ENCODE peak calls at places on chromosomes 2 and 18, in ten cellular contexts. One of them, this sample, is unnamed.

GRCh38 chr2:136243638-136244557 is 125.9 kb upstream of the CXCR4 start:
- DNase-seq in PC-3: no peak
- DNase-seq in A549: no peak
- DNase-seq in colonic mucosa: no peak
- DNase-seq in kidney epithelial cell: no peak
- DNase-seq in astrocyte of the spinal cord: no peak
- DNase-seq in cardiac fibroblast: no peak
- DNase-seq in HL-60: no peak
- DNase-seq in AG04449: no peak
- DNase-seq in fibroblast of lung: no peak
- DNase-seq in this sample: no peak

GRCh38 chr2:30730736-30731135 is 76.5 kb downstream of the CAPN13 start:
- DNase-seq in HL-60: no peak
- DNase-seq in PC-3: no peak
- DNase-seq in A549: no peak
- DNase-seq in cardiac fibroblast: no peak
- DNase-seq in AG04449: no peak
- DNase-seq in colonic mucosa: no peak
- DNase-seq in fibroblast of lung: no peak
- DNase-seq in kidney epithelial cell: no peak
- DNase-seq in astrocyte of the spinal cord: no peak
- DNase-seq in this sample: no peak

GRCh38 chr2:55888941-55889340 is 34.6 kb downstream of the EFEMP1 start:
- DNase-seq in PC-3: peak; percentile 17
- DNase-seq in AG04449: no peak
- DNase-seq in colonic mucosa: no peak
- DNase-seq in cardiac fibroblast: peak; percentile 68
- DNase-seq in HL-60: no peak
- DNase-seq in fibroblast of lung: peak; percentile 84
- DNase-seq in A549: no peak
- DNase-seq in kidney epithelial cell: no peak
- DNase-seq in astrocyte of the spinal cord: peak; percentile 43
- DNase-seq in this sample: peak; percentile 21

GRCh38 chr2:2662037-2662846 is 331.2 kb upstream of the MYT1L start:
- DNase-seq in PC-3: no peak
- DNase-seq in kidney epithelial cell: no peak
- DNase-seq in AG04449: no peak
- DNase-seq in astrocyte of the spinal cord: peak; percentile 7
- DNase-seq in cardiac fibroblast: no peak
- DNase-seq in colonic mucosa: peak; percentile 23
- DNase-seq in HL-60: no peak
- DNase-seq in A549: no peak
- DNase-seq in fibroblast of lung: peak; percentile 6
- DNase-seq in this sample: no peak

GRCh38 chr2:163652741-163653140 is 83.1 kb downstream of the FIGN start:
- DNase-seq in fibroblast of lung: no peak
- DNase-seq in cardiac fibroblast: no peak
- DNase-seq in A549: no peak
- DNase-seq in HL-60: no peak
- DNase-seq in astrocyte of the spinal cord: no peak
- DNase-seq in kidney epithelial cell: no peak
- DNase-seq in PC-3: no peak
- DNase-seq in colonic mucosa: no peak
- DNase-seq in AG04449: no peak
- DNase-seq in this sample: peak; percentile 12

GRCh38 chr2:48728827-48729226 is 26.7 kb downstream of the LHCGR start:
- DNase-seq in A549: no peak
- DNase-seq in astrocyte of the spinal cord: no peak
- DNase-seq in PC-3: no peak
- DNase-seq in fibroblast of lung: no peak
- DNase-seq in cardiac fibroblast: no peak
- DNase-seq in AG04449: no peak
- DNase-seq in colonic mucosa: no peak
- DNase-seq in kidney epithelial cell: no peak
- DNase-seq in HL-60: no peak
- DNase-seq in this sample: no peak

GRCh38 chr18:5710235-5710634 is 166.4 kb upstream of the EPB41L3 start:
- DNase-seq in astrocyte of the spinal cord: no peak
- DNase-seq in fibroblast of lung: no peak
- DNase-seq in A549: no peak
- DNase-seq in HL-60: no peak
- DNase-seq in colonic mucosa: no peak
- DNase-seq in cardiac fibroblast: no peak
- DNase-seq in kidney epithelial cell: no peak
- DNase-seq in AG04449: no peak
- DNase-seq in PC-3: no peak
- DNase-seq in this sample: no peak

GRCh38 chr2:23901966-23902942 is 24.7 kb downstream of the ATAD2B start:
- DNase-seq in fibroblast of lung: peak; percentile 65
- DNase-seq in PC-3: peak; percentile 87
- DNase-seq in colonic mucosa: no peak
- DNase-seq in HL-60: peak; percentile 14
- DNase-seq in kidney epithelial cell: no peak
- DNase-seq in A549: no peak
- DNase-seq in cardiac fibroblast: no peak
- DNase-seq in AG04449: no peak
- DNase-seq in astrocyte of the spinal cord: peak; percentile 22
- DNase-seq in this sample: peak; percentile 93

GRCh38 chr18:51807336-51807735 is 532.7 kb upstream of the DCC start:
- DNase-seq in colonic mucosa: no peak
- DNase-seq in fibroblast of lung: no peak
- DNase-seq in AG04449: no peak
- DNase-seq in astrocyte of the spinal cord: no peak
- DNase-seq in PC-3: no peak
- DNase-seq in A549: no peak
- DNase-seq in cardiac fibroblast: no peak
- DNase-seq in HL-60: no peak
- DNase-seq in kidney epithelial cell: no peak
- DNase-seq in this sample: no peak

GRCh38 chr18:26487437-26487836 is 60.9 kb downstream of the KCTD1 start:
- DNase-seq in PC-3: peak; percentile 81
- DNase-seq in astrocyte of the spinal cord: no peak
- DNase-seq in A549: peak; percentile 82
- DNase-seq in AG04449: no peak
- DNase-seq in HL-60: no peak
- DNase-seq in kidney epithelial cell: no peak
- DNase-seq in colonic mucosa: no peak
- DNase-seq in cardiac fibroblast: no peak
- DNase-seq in fibroblast of lung: peak; percentile 67
- DNase-seq in this sample: peak; percentile 98

GRCh38 chr2:221124542-221125235 is 447.4 kb downstream of the EPHA4 start:
- DNase-seq in kidney epithelial cell: no peak
- DNase-seq in PC-3: no peak
- DNase-seq in AG04449: no peak
- DNase-seq in A549: no peak
- DNase-seq in fibroblast of lung: peak; percentile 36
- DNase-seq in cardiac fibroblast: no peak
- DNase-seq in colonic mucosa: no peak
- DNase-seq in astrocyte of the spinal cord: no peak
- DNase-seq in HL-60: no peak
- DNase-seq in this sample: peak; percentile 74

GRCh38 chr2:167271941-167272340 is 383.7 kb downstream of the XIRP2 start:
- DNase-seq in fibroblast of lung: peak; percentile 29
- DNase-seq in HL-60: no peak
- DNase-seq in A549: no peak
- DNase-seq in colonic mucosa: no peak
- DNase-seq in astrocyte of the spinal cord: peak; percentile 24
- DNase-seq in PC-3: peak; percentile 10
- DNase-seq in cardiac fibroblast: no peak
- DNase-seq in kidney epithelial cell: no peak
- DNase-seq in AG04449: no peak
- DNase-seq in this sample: no peak

GRCh38 chr2:227204452-227204851 is 40.0 kb downstream of the COL4A3 start:
- DNase-seq in PC-3: no peak
- DNase-seq in astrocyte of the spinal cord: no peak
- DNase-seq in colonic mucosa: no peak
- DNase-seq in HL-60: no peak
- DNase-seq in A549: no peak
- DNase-seq in kidney epithelial cell: no peak
- DNase-seq in fibroblast of lung: no peak
- DNase-seq in AG04449: no peak
- DNase-seq in cardiac fibroblast: no peak
- DNase-seq in this sample: no peak

GRCh38 chr2:31523871-31524492 is 56.8 kb downstream of the SRD5A2 start:
- DNase-seq in HL-60: peak; percentile 48
- DNase-seq in fibroblast of lung: peak; percentile 25
- DNase-seq in PC-3: peak; percentile 86
- DNase-seq in cardiac fibroblast: peak; percentile 65
- DNase-seq in kidney epithelial cell: no peak
- DNase-seq in colonic mucosa: peak; percentile 74
- DNase-seq in AG04449: no peak
- DNase-seq in A549: peak; percentile 62
- DNase-seq in astrocyte of the spinal cord: peak; percentile 56
- DNase-seq in this sample: peak; percentile 42

GRCh38 chr2:207528980-207529329 is 807 bp upstream of the CREB1 start:
- DNase-seq in A549: peak; percentile 39
- DNase-seq in kidney epithelial cell: no peak
- DNase-seq in AG04449: no peak
- DNase-seq in PC-3: peak; percentile 46
- DNase-seq in HL-60: peak; percentile 38
- DNase-seq in cardiac fibroblast: peak; percentile 42
- DNase-seq in astrocyte of the spinal cord: peak; percentile 34
- DNase-seq in colonic mucosa: peak; percentile 49
- DNase-seq in fibroblast of lung: peak; percentile 44
- DNase-seq in this sample: no peak

GRCh38 chr18:1034971-1035370 is 130.3 kb downstream of the ADCYAP1 start:
- DNase-seq in HL-60: no peak
- DNase-seq in colonic mucosa: no peak
- DNase-seq in PC-3: no peak
- DNase-seq in fibroblast of lung: no peak
- DNase-seq in kidney epithelial cell: no peak
- DNase-seq in AG04449: no peak
- DNase-seq in cardiac fibroblast: no peak
- DNase-seq in A549: no peak
- DNase-seq in astrocyte of the spinal cord: no peak
- DNase-seq in this sample: no peak

GRCh38 chr18:8380926-8381325 is 228.3 kb upstream of the RAB12 start:
- DNase-seq in AG04449: no peak
- DNase-seq in PC-3: peak; percentile 18
- DNase-seq in HL-60: no peak
- DNase-seq in A549: no peak
- DNase-seq in cardiac fibroblast: no peak
- DNase-seq in kidney epithelial cell: no peak
- DNase-seq in fibroblast of lung: peak; percentile 77
- DNase-seq in colonic mucosa: no peak
- DNase-seq in astrocyte of the spinal cord: peak; percentile 26
- DNase-seq in this sample: no peak

GRCh38 chr2:106812377-106812776 is 73.6 kb downstream of the ST6GAL2 start:
- DNase-seq in PC-3: no peak
- DNase-seq in A549: no peak
- DNase-seq in HL-60: no peak
- DNase-seq in AG04449: no peak
- DNase-seq in colonic mucosa: no peak
- DNase-seq in cardiac fibroblast: peak; percentile 81
- DNase-seq in astrocyte of the spinal cord: peak; percentile 2
- DNase-seq in kidney epithelial cell: no peak
- DNase-seq in fibroblast of lung: peak; percentile 39
- DNase-seq in this sample: no peak
- H3K4me3 ChIP-seq in PC-3: no peak overlapping the region
- H3K4me3 ChIP-seq in A549: no peak overlapping the region
- H3K4me3 ChIP-seq in HL-60: no peak overlapping the region
- H3K4me3 ChIP-seq in AG04449: no peak overlapping the region
- H3K4me3 ChIP-seq in colonic mucosa: no peak overlapping the region
- H3K4me3 ChIP-seq in cardiac fibroblast: no peak overlapping the region
- H3K4me3 ChIP-seq in astrocyte of the spinal cord: no peak overlapping the region
- H3K4me3 ChIP-seq in kidney epithelial cell: no peak overlapping the region
- H3K4me3 ChIP-seq in fibroblast of lung: no peak overlapping the region
- H3K4me3 ChIP-seq in this sample: no peak overlapping the region

GRCh38 chr2:239269173-239269865 is 131.5 kb downstream of the HDAC4 start:
- DNase-seq in kidney epithelial cell: no peak
- DNase-seq in colonic mucosa: peak; percentile 50
- DNase-seq in cardiac fibroblast: no peak
- DNase-seq in astrocyte of the spinal cord: no peak
- DNase-seq in HL-60: no peak
- DNase-seq in fibroblast of lung: no peak
- DNase-seq in AG04449: no peak
- DNase-seq in PC-3: no peak
- DNase-seq in A549: no peak
- DNase-seq in this sample: no peak
- TF ChIP-seq CTCF in kidney epithelial cell: no peak
- TF ChIP-seq CTCF in colonic mucosa: peak; percentile 22
- TF ChIP-seq CTCF in cardiac fibroblast: no peak
- TF ChIP-seq CTCF in astrocyte of the spinal cord: no peak
- TF ChIP-seq CTCF in HL-60: no peak
- TF ChIP-seq CTCF in fibroblast of lung: no peak
- TF ChIP-seq CTCF in AG04449: no peak
- TF ChIP-seq CTCF in PC-3: no peak
- TF ChIP-seq CTCF in A549: no peak
- TF ChIP-seq CTCF in this sample: peak; percentile 34

GRCh38 chr2:43169987-43170732 is 56.2 kb downstream of the ZFP36L2 start:
- DNase-seq in colonic mucosa: peak; percentile 84
- DNase-seq in HL-60: peak; percentile 85
- DNase-seq in fibroblast of lung: no peak
- DNase-seq in A549: peak; percentile 64
- DNase-seq in cardiac fibroblast: no peak
- DNase-seq in kidney epithelial cell: no peak
- DNase-seq in AG04449: no peak
- DNase-seq in astrocyte of the spinal cord: no peak
- DNase-seq in PC-3: no peak
- DNase-seq in this sample: no peak

GRCh38 chr2:43168016-43168369 is 58.4 kb downstream of the ZFP36L2 start:
- DNase-seq in astrocyte of the spinal cord: no peak
- DNase-seq in A549: no peak
- DNase-seq in PC-3: no peak
- DNase-seq in kidney epithelial cell: no peak
- DNase-seq in fibroblast of lung: no peak
- DNase-seq in HL-60: no peak
- DNase-seq in colonic mucosa: no peak
- DNase-seq in cardiac fibroblast: no peak
- DNase-seq in AG04449: no peak
- DNase-seq in this sample: no peak

GRCh38 chr2:43171789-43172188 is 54.6 kb downstream of the ZFP36L2 start:
- DNase-seq in A549: no peak
- DNase-seq in PC-3: peak; percentile 42
- DNase-seq in AG04449: no peak
- DNase-seq in fibroblast of lung: peak; percentile 54
- DNase-seq in cardiac fibroblast: peak; percentile 67
- DNase-seq in kidney epithelial cell: no peak
- DNase-seq in astrocyte of the spinal cord: peak; percentile 74
- DNase-seq in HL-60: peak; percentile 28
- DNase-seq in colonic mucosa: peak; percentile 63
- DNase-seq in this sample: no peak

GRCh38 chr2:43170733-43171101 is 55.7 kb downstream of the ZFP36L2 start:
- DNase-seq in fibroblast of lung: no peak
- DNase-seq in kidney epithelial cell: no peak
- DNase-seq in AG04449: no peak
- DNase-seq in cardiac fibroblast: no peak
- DNase-seq in colonic mucosa: no peak
- DNase-seq in A549: no peak
- DNase-seq in astrocyte of the spinal cord: no peak
- DNase-seq in HL-60: no peak
- DNase-seq in PC-3: no peak
- DNase-seq in this sample: no peak

GRCh38 chr2:43169091-43169936 is 57.1 kb downstream of the ZFP36L2 start:
- DNase-seq in kidney epithelial cell: peak; percentile 49
- DNase-seq in cardiac fibroblast: no peak
- DNase-seq in PC-3: peak; percentile 70
- DNase-seq in AG04449: no peak
- DNase-seq in HL-60: peak; percentile 87
- DNase-seq in fibroblast of lung: no peak
- DNase-seq in colonic mucosa: peak; percentile 91
- DNase-seq in astrocyte of the spinal cord: no peak
- DNase-seq in A549: peak; percentile 75
- DNase-seq in this sample: peak; percentile 47
- H3K4me3 ChIP-seq in kidney epithelial cell: no peak overlapping the region
- H3K4me3 ChIP-seq in cardiac fibroblast: no peak overlapping the region
- H3K4me3 ChIP-seq in PC-3: peak overlapping the region; percentile 56
- H3K4me3 ChIP-seq in AG04449: no peak overlapping the region
- H3K4me3 ChIP-seq in HL-60: peak overlapping the region; percentile 13
- H3K4me3 ChIP-seq in fibroblast of lung: no peak overlapping the region
- H3K4me3 ChIP-seq in colonic mucosa: no peak overlapping the region
- H3K4me3 ChIP-seq in astrocyte of the spinal cord: no peak overlapping the region
- H3K4me3 ChIP-seq in A549: peak overlapping the region; percentile 1
- H3K4me3 ChIP-seq in this sample: no peak overlapping the region

GRCh38 chr2:232230557-232230956 is 148.0 kb upstream of the ALPP start:
- DNase-seq in colonic mucosa: peak; percentile 46
- DNase-seq in astrocyte of the spinal cord: no peak
- DNase-seq in cardiac fibroblast: peak; percentile 10
- DNase-seq in HL-60: peak; percentile 10
- DNase-seq in fibroblast of lung: no peak
- DNase-seq in A549: peak; percentile 45
- DNase-seq in PC-3: peak; percentile 49
- DNase-seq in kidney epithelial cell: no peak
- DNase-seq in AG04449: no peak
- DNase-seq in this sample: no peak
- TF ChIP-seq CTCF in colonic mucosa: no peak
- TF ChIP-seq CTCF in astrocyte of the spinal cord: peak; percentile 19
- TF ChIP-seq CTCF in cardiac fibroblast: no peak
- TF ChIP-seq CTCF in HL-60: no peak
- TF ChIP-seq CTCF in fibroblast of lung: peak; percentile 15
- TF ChIP-seq CTCF in A549: no peak
- TF ChIP-seq CTCF in PC-3: peak; percentile 49
- TF ChIP-seq CTCF in kidney epithelial cell: peak; percentile 18
- TF ChIP-seq CTCF in AG04449: peak; percentile 33
- TF ChIP-seq CTCF in this sample: peak; percentile 54